ENCODE peak calls at places on chromosome 7, in ten cellular contexts. F is mammary epithelial cell, X is HFFc6, H is WTC11, R is GM12864, B is choroid plexus epithelial cell, S is GM10248, Z is PC-9, L is AG04450, J is sigmoid colon. C is an unnamed sample.

GRCh38 chr7:92293887-92294616 is 48.3 kb downstream of the ANKIB1 start:
- DNase-seq in F (no peak), X (no peak), H (no peak), R (no peak), B (peak), S (no peak), Z (no peak), L (no peak), J (no peak), C (no peak)

GRCh38 chr7:127021019-127021738 is 231.6 kb downstream of the GRM8 start:
- DNase-seq in F (no peak), X (no peak), H (no peak), R (no peak), B (no peak), S (no peak), Z (no peak), L (no peak), J (no peak), C (no peak)

GRCh38 chr7:22934473-22935065 is 79.4 kb downstream of the HYCC1 start:
- DNase-seq in F (peak), X (peak), H (no peak), R (no peak), B (peak), S (no peak), Z (no peak), L (no peak), J (no peak), C (no peak)

GRCh38 chr7:27160147-27160545 is 3.7 kb upstream of the HOXA7 start:
- DNase-seq in F (peak), X (no peak), H (peak), R (no peak), B (no peak), S (no peak), Z (no peak), L (no peak), J (peak), C (no peak)

GRCh38 chr7:147088916-147089315 is 972.3 kb downstream of the CNTNAP2 start:
- DNase-seq in F (no peak), X (no peak), H (no peak), R (no peak), B (peak), S (no peak), Z (no peak), L (no peak), J (no peak), C (no peak)

GRCh38 chr7:25830228-25830627 is 321.8 kb upstream of the NFE2L3 start:
- DNase-seq in F (no peak), X (no peak), H (no peak), R (no peak), B (no peak), S (no peak), Z (no peak), L (no peak), J (no peak), C (no peak)

GRCh38 chr7:22137466-22137865 is 191.8 kb upstream of the CDCA7L start:
- DNase-seq in F (no peak), X (peak), H (no peak), R (no peak), B (peak), S (no peak), Z (no peak), L (no peak), J (no peak), C (no peak)

GRCh38 chr7:99407849-99408346 is 499 bp downstream of the PDAP1 start:
- DNase-seq in F (peak), X (peak), H (no peak), R (no peak), B (peak), S (no peak), Z (peak), L (no peak), J (peak), C (no peak)

GRCh38 chr7:34991938-34992840 is 45.1 kb downstream of the DPY19L1 start:
- DNase-seq in F (peak), X (peak), H (no peak), R (peak), B (peak), S (no peak), Z (no peak), L (no peak), J (no peak), C (no peak)

GRCh38 chr7:128795129-128795528 is 3.4 kb downstream of the CCDC136 start:
- DNase-seq in F (no peak), X (no peak), H (no peak), R (no peak), B (no peak), S (no peak), Z (no peak), L (no peak), J (no peak), C (no peak)

GRCh38 chr7:47444376-47445098 is 137.4 kb downstream of the TNS3 start:
- DNase-seq in F (peak), X (peak), H (no peak), R (no peak), B (peak), S (peak), Z (no peak), L (no peak), J (no peak), C (peak)

GRCh38 chr7:130938661-130939060 is 204.7 kb upstream of the KLF14 start:
- DNase-seq in F (no peak), X (no peak), H (no peak), R (no peak), B (no peak), S (no peak), Z (no peak), L (no peak), J (no peak), C (no peak)

GRCh38 chr7:108181073-108181985 is 51.2 kb upstream of the LAMB4 start:
- DNase-seq in F (peak), X (peak), H (peak), R (no peak), B (peak), S (peak), Z (peak), L (peak), J (no peak), C (peak)

GRCh38 chr7:139873593-139874374 is 44.7 kb downstream of the TBXAS1 start:
- DNase-seq in F (no peak), X (no peak), H (no peak), R (no peak), B (no peak), S (no peak), Z (no peak), L (no peak), J (no peak), C (no peak)

GRCh38 chr7:128961030-128961659 is 23.4 kb downstream of the IRF5 start:
- DNase-seq in F (peak), X (no peak), H (no peak), R (no peak), B (no peak), S (no peak), Z (peak), L (no peak), J (no peak), C (no peak)

GRCh38 chr7:28768577-28769147 is 189.5 kb downstream of the TRIL start:
- DNase-seq in F (peak), X (no peak), H (no peak), R (no peak), B (peak), S (no peak), Z (no peak), L (no peak), J (no peak), C (no peak)

GRCh38 chr7:128788446-128789412 is 3.0 kb upstream of the CCDC136 start:
- DNase-seq in F (no peak), X (no peak), H (no peak), R (no peak), B (no peak), S (no peak), Z (no peak), L (no peak), J (no peak), C (no peak)

GRCh38 chr7:130896051-130896881 is 162.3 kb upstream of the KLF14 start:
- DNase-seq in F (no peak), X (peak), H (no peak), R (no peak), B (peak), S (no peak), Z (peak), L (no peak), J (no peak), C (no peak)

GRCh38 chr7:1086588-1087461 is 1.1 kb upstream of the GPER1 start:
- DNase-seq in F (peak), X (peak), H (peak), R (no peak), B (peak), S (peak), Z (no peak), L (no peak), J (peak), C (peak)

GRCh38 chr7:106112118-106112971 is at the start of gene SYPL1:
- DNase-seq in F (peak), X (peak), H (peak), R (peak), B (peak), S (peak), Z (peak), L (peak), J (peak), C (peak)
- TF ChIP-seq CTCF in F (no peak), X (peak), H (no peak), R (no peak), B (no peak), S (no peak), Z (no peak), L (no peak), J (no peak), C (peak)

GRCh38 chr7:155108144-155108901 is 38.2 kb downstream of the HTR5A start:
- DNase-seq in F (no peak), X (no peak), H (no peak), R (no peak), B (no peak), S (no peak), Z (no peak), L (no peak), J (no peak), C (no peak)
- TF ChIP-seq CTCF in F (no peak), X (no peak), H (no peak), R (no peak), B (no peak), S (no peak), Z (no peak), L (no peak), J (no peak), C (no peak)

GRCh38 chr7:142960955-142961512 is 1.1 kb downstream of the KEL start:
- DNase-seq in F (no peak), X (no peak), H (peak), R (no peak), B (no peak), S (no peak), Z (no peak), L (no peak), J (no peak), C (no peak)
- TF ChIP-seq CTCF in F (peak), X (no peak), H (no peak), R (peak), B (no peak), S (peak), Z (peak), L (no peak), J (no peak), C (peak)

GRCh38 chr7:154688952-154689351 is 314.0 kb downstream of the PAXIP1 start:
- DNase-seq in F (no peak), X (no peak), H (no peak), R (no peak), B (no peak), S (no peak), Z (no peak), L (no peak), J (no peak), C (no peak)

GRCh38 chr7:154695836-154696235 is 307.1 kb downstream of the PAXIP1 start:
- DNase-seq in F (no peak), X (no peak), H (no peak), R (no peak), B (no peak), S (no peak), Z (no peak), L (no peak), J (no peak), C (no peak)

GRCh38 chr7:154696556-154696955 is 306.4 kb downstream of the PAXIP1 start:
- DNase-seq in F (no peak), X (no peak), H (no peak), R (no peak), B (no peak), S (no peak), Z (no peak), L (no peak), J (no peak), C (no peak)

GRCh38 chr7:154690411-154690810 is 312.5 kb downstream of the PAXIP1 start:
- DNase-seq in F (no peak), X (no peak), H (no peak), R (no peak), B (no peak), S (no peak), Z (no peak), L (no peak), J (no peak), C (no peak)

GRCh38 chr7:154693646-154694045 is 309.3 kb downstream of the PAXIP1 start:
- DNase-seq in F (no peak), X (no peak), H (no peak), R (no peak), B (no peak), S (no peak), Z (no peak), L (no peak), J (no peak), C (no peak)
- TF ChIP-seq CTCF in F (no peak), X (no peak), H (no peak), R (no peak), B (no peak), S (no peak), Z (no peak), L (no peak), J (no peak), C (no peak)

GRCh38 chr7:6547400-6547799 is 3.9 kb downstream of the GRID2IP start:
- DNase-seq in F (no peak), X (no peak), H (no peak), R (no peak), B (no peak), S (no peak), Z (no peak), L (no peak), J (no peak), C (no peak)

GRCh38 chr7:6545398-6546126 is 5.7 kb downstream of the GRID2IP start:
- DNase-seq in F (no peak), X (no peak), H (no peak), R (no peak), B (no peak), S (no peak), Z (no peak), L (no peak), J (no peak), C (no peak)

GRCh38 chr7:6536899-6537298 is 14.4 kb downstream of the GRID2IP start:
- DNase-seq in F (no peak), X (no peak), H (peak), R (no peak), B (peak), S (no peak), Z (no peak), L (no peak), J (no peak), C (no peak)

GRCh38 chr7:6546852-6547251 is 4.4 kb downstream of the GRID2IP start:
- DNase-seq in F (peak), X (no peak), H (no peak), R (no peak), B (no peak), S (no peak), Z (no peak), L (no peak), J (no peak), C (no peak)

DNA sequence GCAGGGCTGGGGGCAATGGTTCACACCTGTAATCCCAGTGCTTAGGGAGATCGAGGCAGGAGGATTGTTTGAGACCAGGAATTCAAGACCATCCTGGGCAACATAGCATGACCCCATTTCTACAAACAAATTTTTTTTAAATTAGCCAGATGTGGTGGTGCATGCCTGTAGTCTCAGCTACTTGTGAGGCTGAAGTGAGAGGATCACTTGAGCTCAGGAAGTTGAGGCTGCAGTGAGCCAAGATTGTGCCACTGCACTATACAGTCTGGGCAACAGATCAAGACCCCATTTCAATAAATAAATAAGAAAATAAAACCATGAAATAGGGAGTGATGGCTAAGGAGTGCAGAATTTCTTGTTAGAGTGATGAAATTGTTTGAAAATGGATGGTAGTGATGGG is 8.9 kb downstream of the GRID2IP start:
- DNase-seq in F (no peak), X (no peak), H (no peak), R (no peak), B (no peak), S (no peak), Z (no peak), L (no peak), J (no peak), C (no peak)
- TF ChIP-seq CTCF in F (no peak), X (no peak), H (no peak), R (no peak), B (no peak), S (no peak), Z (no peak), L (no peak), J (no peak), C (no peak)

GRCh38 chr7:157405914-157406810 is 69.4 kb downstream of the DNAJB6 start:
- DNase-seq in F (no peak), X (no peak), H (no peak), R (no peak), B (peak), S (no peak), Z (no peak), L (no peak), J (peak), C (no peak)
- TF ChIP-seq CTCF in F (no peak), X (peak), H (no peak), R (no peak), B (peak), S (no peak), Z (no peak), L (no peak), J (no peak), C (no peak)

GRCh38 chr7:132581431-132581830 is 5.2 kb upstream of the PLXNA4 start:
- DNase-seq in F (no peak), X (no peak), H (no peak), R (no peak), B (no peak), S (no peak), Z (no peak), L (no peak), J (no peak), C (no peak)

GRCh38 chr7:132579260-132579899 is 3.1 kb upstream of the PLXNA4 start:
- DNase-seq in F (no peak), X (no peak), H (no peak), R (no peak), B (no peak), S (no peak), Z (no peak), L (no peak), J (no peak), C (no peak)

GRCh38 chr7:132580717-132581285 is 4.5 kb upstream of the PLXNA4 start:
- DNase-seq in F (peak), X (peak), H (peak), R (peak), B (peak), S (peak), Z (peak), L (peak), J (peak), C (peak)

GRCh38 chr7:132578826-132579225 is 2.6 kb upstream of the PLXNA4 start:
- DNase-seq in F (no peak), X (no peak), H (no peak), R (no peak), B (no peak), S (no peak), Z (no peak), L (no peak), J (no peak), C (no peak)

DNA sequence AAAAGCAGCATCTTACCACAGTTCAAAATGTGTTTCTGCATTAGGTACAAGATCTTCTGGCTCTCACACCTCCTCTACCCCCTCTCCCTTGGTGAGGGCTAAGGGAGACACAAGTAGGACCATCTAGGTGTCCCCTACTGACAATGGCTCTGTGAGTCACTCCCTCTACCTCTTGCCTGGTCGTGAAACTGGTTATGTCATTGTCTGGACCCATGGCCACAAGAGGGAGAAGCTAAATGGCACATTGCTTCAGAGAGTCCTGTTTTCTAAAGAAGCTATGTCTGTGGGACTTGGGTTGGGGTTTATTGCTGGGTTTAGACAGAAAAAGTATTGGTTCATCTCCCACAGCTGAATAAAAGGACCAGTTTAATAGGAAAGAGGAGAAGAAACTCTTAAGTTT is 4.0 kb upstream of the PLXNA4 start:
- DNase-seq in F (peak), X (no peak), H (no peak), R (no peak), B (peak), S (no peak), Z (no peak), L (no peak), J (no peak), C (peak)
- TF ChIP-seq CTCF in F (no peak), X (no peak), H (no peak), R (no peak), B (no peak), S (no peak), Z (no peak), L (no peak), J (no peak), C (peak)

GRCh38 chr7:95101422-95101821 is 194.0 kb downstream of the PPP1R9A start:
- DNase-seq in F (no peak), X (no peak), H (no peak), R (peak), B (no peak), S (no peak), Z (no peak), L (no peak), J (no peak), C (no peak)
- TF ChIP-seq CTCF in F (no peak), X (no peak), H (no peak), R (no peak), B (no peak), S (no peak), Z (no peak), L (no peak), J (no peak), C (no peak)